ENCODE peak calls at places on chromosomes 16 and 17, in four cellular contexts. N is K562, K is H1, Z is HepG2. D is an unnamed sample. For H3K79me2, the result is how much of the 10 kb centered on the place peaks cover.

GRCh38 chr16:84599528-84600202 is 18.2 kb downstream of the COTL1 start:
- DNase-seq in Z (peak), N (no peak), K (peak), D (no peak)

GRCh38 chr16:28218109-28218508 is 6.3 kb upstream of the XPO6 start:
- DNase-seq in K (no peak), Z (peak), N (no peak), D (peak)

GRCh38 chr17:81097134-81097942 is 62.4 kb downstream of the BAIAP2 start:
- DNase-seq in Z (peak), K (peak), N (peak), D (peak)

GRCh38 chr17:15412606-15413005 is 54.8 kb downstream of the CDRT4 start:
- DNase-seq in N (no peak), K (no peak), Z (no peak), D (no peak)

GRCh38 chr17:40091691-40092397 is 8.5 kb downstream of the NR1D1 start:
- DNase-seq in N (no peak), Z (no peak), K (no peak), D (no peak)

GRCh38 chr16:3009568-3010390 is 2.9 kb upstream of the CLDN9 start:
- DNase-seq in Z (no peak), N (no peak), K (peak), D (peak)

GRCh38 chr16:17437142-17437720 is 33.5 kb downstream of the XYLT1 start:
- DNase-seq in Z (no peak), K (no peak), N (no peak), D (no peak)

GRCh38 chr17:15414502-15415348 is 52.7 kb downstream of the CDRT4 start:
- DNase-seq in Z (no peak), K (no peak), N (no peak), D (no peak)

GRCh38 chr16:58510776-58511628 is 4.3 kb upstream of the SETD6 start:
- DNase-seq in N (no peak), Z (no peak), K (peak), D (no peak)

GRCh38 chr17:6479626-6480324 is 35.5 kb downstream of the PIMREG start:
- DNase-seq in K (no peak), Z (no peak), N (no peak), D (no peak)

GRCh38 chr16:72609933-72610332 is 438.0 kb upstream of the PMFBP1 start:
- DNase-seq in N (no peak), Z (no peak), K (no peak), D (no peak)

GRCh38 chr16:85065099-85065498 is 37.5 kb downstream of the KIAA0513 start:
- DNase-seq in Z (no peak), K (no peak), N (no peak), D (no peak)

GRCh38 chr17:19978206-19978802 is 676 bp upstream of the AKAP10 start:
- DNase-seq in N (no peak), Z (no peak), K (no peak), D (no peak)

GRCh38 chr16:68230956-68231355 is 5.0 kb downstream of the ESRP2 start:
- DNase-seq in K (no peak), N (no peak), Z (no peak), D (no peak)

DNA sequence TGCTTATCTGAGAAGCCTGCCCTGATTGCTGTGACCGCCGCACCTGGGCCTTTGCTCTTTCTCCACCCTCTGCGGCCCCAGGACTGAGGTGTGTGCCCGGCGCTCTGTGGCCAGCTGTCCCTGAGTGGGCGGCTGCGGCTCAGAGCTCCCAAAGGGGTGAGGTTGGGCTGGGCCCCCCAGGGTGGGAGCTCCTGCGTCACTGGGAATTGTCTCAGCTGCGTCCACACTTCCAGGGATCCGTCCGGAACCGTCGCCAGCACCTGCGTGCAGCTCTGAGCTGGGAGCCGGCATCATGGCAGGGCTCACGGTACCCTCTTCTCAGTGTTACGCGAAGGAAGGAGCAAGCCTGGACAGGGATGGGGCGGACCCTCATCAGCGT is 24.3 kb downstream of the ZNF469 start:
- DNase-seq in N (no peak), Z (no peak), K (no peak), D (no peak)
- H3K79me2 ChIP-seq in N (under half), Z (under half), K (under half), D (under half)

DNA sequence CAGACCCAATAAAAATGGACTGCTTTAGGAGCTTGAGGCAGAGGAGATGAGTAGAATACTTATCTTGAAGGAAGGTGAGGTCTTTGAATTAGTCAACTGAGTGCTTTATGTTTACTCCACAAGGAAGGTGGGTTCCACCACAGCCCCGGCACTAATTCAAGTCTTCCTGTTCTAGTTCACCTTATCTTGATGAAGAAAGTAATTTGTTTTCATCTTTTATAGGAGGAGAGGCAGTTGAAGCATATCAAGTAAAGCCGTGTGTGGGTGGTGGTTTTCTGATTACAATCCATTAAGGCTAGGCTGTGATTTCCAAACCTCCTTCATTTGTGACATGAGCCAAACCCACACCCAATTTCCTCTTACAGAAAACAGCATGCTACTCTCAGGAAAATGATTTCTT is 35.6 kb downstream of the CDRT15 start:
- DNase-seq in K (no peak), N (no peak), Z (no peak), D (no peak)
- TF ChIP-seq ATF3 in K (no peak), N (no peak), Z (no peak), D (no peak)

GRCh38 chr17:37373530-37374159 is 2.1 kb upstream of the C17orf78 start:
- DNase-seq in N (peak), Z (peak), K (peak), D (peak)
- TF ChIP-seq FOSL1 in N (no peak), Z (no peak), K (no peak), D (no peak)

DNA sequence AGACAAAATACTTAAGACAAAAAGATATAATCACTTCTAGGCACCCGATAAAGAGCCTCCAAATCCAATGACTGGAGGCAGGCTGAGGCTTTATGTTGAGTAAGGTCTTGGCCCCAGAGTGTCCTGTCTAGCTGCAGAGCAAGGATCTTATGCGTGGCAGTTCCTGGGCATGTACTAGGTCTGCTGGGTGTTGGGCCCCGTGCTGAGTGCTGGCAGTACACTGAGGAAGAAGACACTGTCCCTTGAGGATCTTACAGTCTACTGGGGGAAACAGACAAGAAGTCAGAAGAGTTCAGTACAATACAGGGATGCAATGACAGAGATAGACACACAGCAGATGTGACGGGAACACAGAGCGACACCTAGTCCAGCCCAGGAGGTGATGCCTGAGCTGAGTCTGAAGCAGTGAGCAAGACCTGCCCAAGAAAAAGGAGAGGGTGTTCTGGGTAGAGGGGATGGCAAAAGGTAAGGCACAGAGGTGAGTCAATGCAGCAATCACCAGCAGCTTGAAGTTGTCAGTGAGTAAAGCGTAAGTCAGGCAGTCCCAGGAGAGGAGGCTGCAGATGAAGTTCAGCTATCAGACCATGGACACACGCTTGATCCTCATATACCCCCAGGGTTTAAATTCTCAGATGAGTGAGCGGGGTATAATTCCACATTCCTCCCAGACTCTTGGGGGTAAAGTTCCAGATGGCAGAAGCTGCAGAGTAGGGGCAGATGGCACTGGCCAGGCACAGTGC is 18.1 kb downstream of the MAP3K14 start:
- DNase-seq in Z (no peak), K (no peak), N (no peak), D (no peak)
- H3K79me2 ChIP-seq in Z (under half), K (under half), N (under half), D (half or more)

GRCh38 chr17:46741122-46741725 is 77.3 kb downstream of the WNT3 start:
- DNase-seq in N (no peak), K (no peak), Z (no peak), D (no peak)

GRCh38 chr17:46739982-46740381 is 78.5 kb downstream of the WNT3 start:
- DNase-seq in N (no peak), Z (no peak), K (no peak), D (no peak)

GRCh38 chr17:46744441-46744840 is 74.1 kb downstream of the WNT3 start:
- DNase-seq in Z (no peak), N (no peak), K (no peak), D (no peak)

GRCh38 chr17:46738544-46738943 is 79.9 kb downstream of the WNT3 start:
- DNase-seq in Z (no peak), K (no peak), N (no peak), D (no peak)

DNA sequence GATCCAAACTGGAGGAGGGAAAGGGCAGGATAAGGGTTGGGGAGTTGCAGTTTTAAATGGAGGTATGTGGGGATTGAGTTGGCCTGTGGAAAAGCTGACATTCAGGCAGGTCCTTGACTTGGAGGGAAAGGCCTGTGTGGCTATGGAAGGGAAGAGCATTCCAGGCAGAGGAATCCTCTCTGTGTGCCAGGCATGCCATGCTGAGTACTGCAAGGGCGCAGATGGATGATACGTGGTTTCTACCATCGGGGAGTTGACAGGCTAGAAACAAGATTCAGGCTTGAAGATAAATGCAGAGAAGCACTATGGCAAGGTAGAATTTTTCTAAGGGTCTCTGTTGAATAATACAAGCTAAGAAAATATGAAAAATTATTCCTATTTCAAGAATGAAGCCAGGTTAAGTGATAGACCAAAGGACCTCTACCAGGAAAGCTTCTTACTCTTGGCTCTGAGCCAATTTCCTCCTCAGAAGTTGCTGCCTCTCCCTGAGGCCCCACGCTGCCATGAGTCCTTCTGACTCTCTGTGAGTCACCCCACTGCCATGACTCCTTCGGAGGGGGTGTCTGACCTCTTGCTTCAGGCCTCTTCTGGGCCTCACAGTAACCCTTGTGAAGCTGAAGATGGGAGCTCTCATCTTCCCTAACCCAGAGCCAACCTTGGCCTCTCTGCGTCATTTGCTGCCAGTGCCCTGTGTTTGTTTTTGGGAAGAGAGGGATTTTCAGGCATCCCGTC is 75.8 kb downstream of the WNT3 start:
- DNase-seq in K (no peak), Z (no peak), N (peak), D (peak)
- TF ChIP-seq ATF3 in K (no peak), Z (no peak), N (peak), D (no peak)

DNA sequence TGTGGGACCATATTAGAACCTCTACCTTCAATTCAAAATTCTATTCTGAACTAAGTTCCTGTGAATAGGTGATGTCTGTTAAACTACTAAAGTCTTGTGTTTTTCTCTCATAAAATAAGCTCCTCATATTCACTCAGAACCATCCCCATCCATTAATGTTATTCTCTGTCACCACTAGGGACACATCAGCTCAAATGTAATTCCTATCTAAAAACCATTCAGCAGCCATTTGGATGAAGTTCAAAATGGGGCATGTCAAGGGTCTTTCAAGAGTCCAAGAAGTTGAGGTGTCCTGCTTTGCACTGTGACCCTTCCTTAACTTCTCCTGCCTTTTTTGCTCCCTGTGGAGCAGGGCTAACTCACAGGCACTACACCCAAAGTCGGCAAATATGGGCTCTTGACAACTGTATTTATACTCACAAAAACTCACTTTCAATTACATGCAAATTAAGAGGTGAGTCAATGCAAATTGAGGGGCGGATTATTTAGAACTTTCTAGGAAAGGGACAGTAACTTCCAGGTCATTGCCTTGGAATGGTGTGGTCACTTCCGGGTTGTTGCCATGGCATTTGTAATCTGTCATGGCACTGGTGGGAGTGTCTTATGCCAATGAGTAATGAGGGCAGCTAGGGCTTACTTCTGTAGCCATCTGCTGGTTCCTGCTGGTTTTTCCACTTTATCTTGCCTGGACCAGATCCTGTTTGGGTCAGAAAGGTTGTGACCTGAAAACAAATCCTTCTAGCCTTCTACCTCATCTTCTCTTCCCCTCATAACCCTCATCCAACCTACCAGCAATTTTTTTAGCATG is 128.2 kb upstream of the COX10 start:
- DNase-seq in N (no peak), Z (no peak), K (no peak), D (peak)
- TF ChIP-seq FOSL1 in N (peak), Z (no peak), K (no peak), D (no peak)